ENCODE peak calls at places on chromosomes 12 and 14, in seven cellular contexts. One of them, this sample, is unnamed.

GRCh38 chr14:65639216-65639615 is 226.7 kb downstream of the FUT8 start:
- DNase-seq in NT2/D1: no peak
- DNase-seq in Peyer's patch: no peak
- DNase-seq in PC-9: no peak
- DNase-seq in lower lobe of right lung: no peak
- DNase-seq in kidney epithelial cell: no peak
- DNase-seq in lower leg skin: no peak
- DNase-seq in this sample: peak; percentile 13

GRCh38 chr12:87467893-87468292 is 561.3 kb downstream of the C12orf50 start:
- DNase-seq in NT2/D1: peak; percentile 65
- DNase-seq in Peyer's patch: no peak
- DNase-seq in PC-9: no peak
- DNase-seq in lower lobe of right lung: no peak
- DNase-seq in kidney epithelial cell: no peak
- DNase-seq in lower leg skin: no peak
- DNase-seq in this sample: no peak

GRCh38 chr12:92297405-92297804 is 151.8 kb upstream of the BTG1 start:
- DNase-seq in NT2/D1: no peak
- DNase-seq in Peyer's patch: no peak
- DNase-seq in PC-9: no peak
- DNase-seq in lower lobe of right lung: no peak
- DNase-seq in kidney epithelial cell: no peak
- DNase-seq in lower leg skin: no peak
- DNase-seq in this sample: no peak

GRCh38 chr12:67701121-67701520 is 52.6 kb downstream of the DYRK2 start:
- DNase-seq in NT2/D1: no peak
- DNase-seq in Peyer's patch: no peak
- DNase-seq in PC-9: no peak
- DNase-seq in lower lobe of right lung: no peak
- DNase-seq in kidney epithelial cell: no peak
- DNase-seq in lower leg skin: no peak
- DNase-seq in this sample: no peak

GRCh38 chr12:117143008-117143532 is 43.9 kb upstream of the TESC start:
- DNase-seq in NT2/D1: no peak
- DNase-seq in Peyer's patch: no peak
- DNase-seq in PC-9: peak; percentile 68
- DNase-seq in lower lobe of right lung: no peak
- DNase-seq in kidney epithelial cell: peak; percentile 71
- DNase-seq in lower leg skin: no peak
- DNase-seq in this sample: peak; percentile 88

GRCh38 chr12:6377667-6377994 is 2.3 kb upstream of the SCNN1A start:
- DNase-seq in NT2/D1: no peak
- DNase-seq in Peyer's patch: no peak
- DNase-seq in PC-9: peak; percentile 96
- DNase-seq in lower lobe of right lung: peak; percentile 86
- DNase-seq in kidney epithelial cell: no peak
- DNase-seq in lower leg skin: no peak
- DNase-seq in this sample: no peak

GRCh38 chr14:45664668-45665356 is 411.8 kb upstream of the MIS18BP1 start:
- DNase-seq in NT2/D1: peak; percentile 6
- DNase-seq in Peyer's patch: no peak
- DNase-seq in PC-9: no peak
- DNase-seq in lower lobe of right lung: no peak
- DNase-seq in kidney epithelial cell: no peak
- DNase-seq in lower leg skin: no peak
- DNase-seq in this sample: no peak

GRCh38 chr12:66087365-66087943 is 43.1 kb downstream of the LLPH start:
- DNase-seq in NT2/D1: peak; percentile 49
- DNase-seq in Peyer's patch: peak; percentile 29
- DNase-seq in PC-9: no peak
- DNase-seq in lower lobe of right lung: peak; percentile 56
- DNase-seq in kidney epithelial cell: no peak
- DNase-seq in lower leg skin: peak; percentile 89
- DNase-seq in this sample: peak; percentile 86

GRCh38 chr12:113891737-113892520 is 74.2 kb downstream of the RBM19 start:
- DNase-seq in NT2/D1: no peak
- DNase-seq in Peyer's patch: no peak
- DNase-seq in PC-9: no peak
- DNase-seq in lower lobe of right lung: no peak
- DNase-seq in kidney epithelial cell: no peak
- DNase-seq in lower leg skin: no peak
- DNase-seq in this sample: no peak

GRCh38 chr12:75994069-75994740 is 37.4 kb downstream of the PHLDA1 start:
- DNase-seq in NT2/D1: no peak
- DNase-seq in Peyer's patch: no peak
- DNase-seq in PC-9: peak; percentile 87
- DNase-seq in lower lobe of right lung: no peak
- DNase-seq in kidney epithelial cell: no peak
- DNase-seq in lower leg skin: no peak
- DNase-seq in this sample: no peak

GRCh38 chr12:26239508-26240328 is 44.3 kb downstream of the SSPN start:
- DNase-seq in NT2/D1: peak; percentile 48
- DNase-seq in Peyer's patch: no peak
- DNase-seq in PC-9: peak; percentile 99
- DNase-seq in lower lobe of right lung: no peak
- DNase-seq in kidney epithelial cell: peak; percentile 85
- DNase-seq in lower leg skin: peak; percentile 94
- DNase-seq in this sample: peak; percentile 96

GRCh38 chr12:132828706-132829534 is at the start of gene GOLGA3:
- DNase-seq in NT2/D1: peak; percentile 89
- DNase-seq in Peyer's patch: peak; percentile 94
- DNase-seq in PC-9: peak; percentile 70
- DNase-seq in lower lobe of right lung: peak; percentile 97
- DNase-seq in kidney epithelial cell: peak; percentile 63
- DNase-seq in lower leg skin: peak; percentile 98
- DNase-seq in this sample: peak; percentile 96

GRCh38 chr14:102481791-102482238 is 27.8 kb downstream of the ANKRD9 start:
- DNase-seq in NT2/D1: no peak
- DNase-seq in Peyer's patch: no peak
- DNase-seq in PC-9: peak; percentile 98
- DNase-seq in lower lobe of right lung: no peak
- DNase-seq in kidney epithelial cell: peak; percentile 35
- DNase-seq in lower leg skin: no peak
- DNase-seq in this sample: peak; percentile 23

GRCh38 chr14:93064411-93065271 is 51.1 kb downstream of the ITPK1 start:
- DNase-seq in NT2/D1: no peak
- DNase-seq in Peyer's patch: no peak
- DNase-seq in PC-9: no peak
- DNase-seq in lower lobe of right lung: no peak
- DNase-seq in kidney epithelial cell: no peak
- DNase-seq in lower leg skin: no peak
- DNase-seq in this sample: peak; percentile 64

GRCh38 chr12:22709292-22709691 is 84.3 kb downstream of the ETNK1 start:
- DNase-seq in NT2/D1: peak; percentile 78
- DNase-seq in Peyer's patch: no peak
- DNase-seq in PC-9: no peak
- DNase-seq in lower lobe of right lung: no peak
- DNase-seq in kidney epithelial cell: no peak
- DNase-seq in lower leg skin: no peak
- DNase-seq in this sample: peak; percentile 58

GRCh38 chr14:51448831-51449665 is 202.7 kb upstream of the FRMD6 start:
- DNase-seq in NT2/D1: no peak
- DNase-seq in Peyer's patch: no peak
- DNase-seq in PC-9: no peak
- DNase-seq in lower lobe of right lung: no peak
- DNase-seq in kidney epithelial cell: no peak
- DNase-seq in lower leg skin: no peak
- DNase-seq in this sample: peak; percentile 52

GRCh38 chr12:97572220-97572619 is 109.6 kb downstream of the RMST start:
- DNase-seq in NT2/D1: no peak
- DNase-seq in Peyer's patch: no peak
- DNase-seq in PC-9: peak; percentile 62
- DNase-seq in lower lobe of right lung: no peak
- DNase-seq in kidney epithelial cell: no peak
- DNase-seq in lower leg skin: no peak
- DNase-seq in this sample: no peak

GRCh38 chr12:122895757-122896636 is at the start of gene VPS37B:
- DNase-seq in NT2/D1: peak; percentile 63
- DNase-seq in Peyer's patch: peak; percentile 82
- DNase-seq in PC-9: peak; percentile 63
- DNase-seq in lower lobe of right lung: peak; percentile 89
- DNase-seq in kidney epithelial cell: no peak
- DNase-seq in lower leg skin: peak; percentile 97
- DNase-seq in this sample: peak; percentile 82
- H3K4me3 ChIP-seq in NT2/D1: peak within 1 kb of the TSS; percentile 91
- H3K4me3 ChIP-seq in Peyer's patch: peak within 1 kb of the TSS; percentile 84
- H3K4me3 ChIP-seq in PC-9: peak within 1 kb of the TSS; percentile 61
- H3K4me3 ChIP-seq in lower lobe of right lung: peak within 1 kb of the TSS; percentile 74
- H3K4me3 ChIP-seq in kidney epithelial cell: peak within 1 kb of the TSS; percentile 97
- H3K4me3 ChIP-seq in lower leg skin: peak within 1 kb of the TSS; percentile 80
- H3K4me3 ChIP-seq in this sample: peak within 1 kb of the TSS; percentile 87

DNA sequence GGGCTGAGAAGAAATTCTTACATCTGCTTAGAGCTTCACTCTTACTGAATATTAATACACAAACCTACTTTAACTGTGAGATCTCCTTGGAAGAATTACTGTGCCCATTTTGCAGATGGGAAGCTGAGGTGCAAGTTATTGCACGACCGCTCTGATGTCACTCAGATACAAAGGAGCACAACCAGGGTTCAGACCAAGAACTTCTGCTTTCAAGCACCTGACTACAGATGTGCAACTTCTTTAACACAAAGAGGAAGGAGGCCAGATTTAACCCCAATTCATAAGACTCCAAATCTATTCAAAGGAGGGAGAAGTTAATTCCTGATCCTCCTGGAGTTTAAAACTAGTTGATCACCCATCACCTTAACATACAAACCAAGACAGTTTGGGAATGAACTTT is 232.6 kb downstream of the VRK1 start:
- DNase-seq in NT2/D1: no peak
- DNase-seq in Peyer's patch: no peak
- DNase-seq in PC-9: no peak
- DNase-seq in lower lobe of right lung: no peak
- DNase-seq in kidney epithelial cell: no peak
- DNase-seq in lower leg skin: no peak
- DNase-seq in this sample: no peak
- H3K4me3 ChIP-seq in NT2/D1: no peak overlapping the region
- H3K4me3 ChIP-seq in Peyer's patch: no peak overlapping the region
- H3K4me3 ChIP-seq in PC-9: no peak overlapping the region
- H3K4me3 ChIP-seq in lower lobe of right lung: no peak overlapping the region
- H3K4me3 ChIP-seq in kidney epithelial cell: no peak overlapping the region
- H3K4me3 ChIP-seq in lower leg skin: no peak overlapping the region
- H3K4me3 ChIP-seq in this sample: no peak overlapping the region

DNA sequence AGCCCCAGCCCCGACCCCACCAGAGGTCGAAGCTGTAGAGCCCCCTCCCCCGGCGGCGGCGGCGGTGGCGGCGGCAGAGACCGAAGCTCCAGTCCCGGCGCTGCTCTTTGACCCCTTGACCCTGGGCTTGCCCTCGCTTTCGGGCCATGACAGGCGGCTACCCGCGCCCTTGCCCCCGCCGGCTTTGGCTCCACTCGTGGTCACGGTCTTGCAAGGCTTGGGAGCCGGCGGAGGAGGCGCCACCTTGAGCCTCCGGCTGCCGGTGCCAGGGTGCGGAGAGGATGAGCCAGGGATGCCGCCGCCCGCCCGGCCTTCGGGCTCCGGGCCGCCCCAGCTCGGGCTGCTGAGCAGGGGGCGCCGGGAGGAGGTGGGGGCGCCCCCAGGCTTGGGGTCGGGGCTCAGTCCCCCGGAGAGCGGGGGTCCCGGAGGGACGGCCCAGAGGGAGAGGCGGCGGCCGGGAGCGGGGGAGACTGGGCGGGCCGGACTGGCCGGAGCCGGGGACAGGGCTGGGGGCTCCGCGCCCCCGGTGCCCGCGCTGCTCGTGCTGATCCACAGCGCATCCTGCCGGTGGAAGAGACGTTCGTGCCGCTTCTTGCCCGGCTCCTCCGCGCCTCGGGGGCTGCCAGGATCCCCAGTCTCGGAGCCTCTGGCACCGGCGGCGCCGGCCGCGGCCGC is 938 bp downstream of the AGAP2 start:
- DNase-seq in NT2/D1: no peak
- DNase-seq in Peyer's patch: no peak
- DNase-seq in PC-9: no peak
- DNase-seq in lower lobe of right lung: no peak
- DNase-seq in kidney epithelial cell: no peak
- DNase-seq in lower leg skin: no peak
- DNase-seq in this sample: no peak
- H3K4me3 ChIP-seq in NT2/D1: peak overlapping the region; percentile 44
- H3K4me3 ChIP-seq in Peyer's patch: peak overlapping the region; percentile 12
- H3K4me3 ChIP-seq in PC-9: no peak overlapping the region
- H3K4me3 ChIP-seq in lower lobe of right lung: peak overlapping the region; percentile 38
- H3K4me3 ChIP-seq in kidney epithelial cell: no peak overlapping the region
- H3K4me3 ChIP-seq in lower leg skin: no peak overlapping the region
- H3K4me3 ChIP-seq in this sample: peak overlapping the region; percentile 11

GRCh38 chr12:56903374-56903773 is 30.8 kb downstream of the SDR9C7 start:
- DNase-seq in NT2/D1: no peak
- DNase-seq in Peyer's patch: no peak
- DNase-seq in PC-9: no peak
- DNase-seq in lower lobe of right lung: no peak
- DNase-seq in kidney epithelial cell: no peak
- DNase-seq in lower leg skin: no peak
- DNase-seq in this sample: no peak
- H3K4me3 ChIP-seq in NT2/D1: no peak overlapping the region
- H3K4me3 ChIP-seq in Peyer's patch: no peak overlapping the region
- H3K4me3 ChIP-seq in PC-9: no peak overlapping the region
- H3K4me3 ChIP-seq in lower lobe of right lung: no peak overlapping the region
- H3K4me3 ChIP-seq in kidney epithelial cell: no peak overlapping the region
- H3K4me3 ChIP-seq in lower leg skin: no peak overlapping the region
- H3K4me3 ChIP-seq in this sample: no peak overlapping the region